ENCODE peak calls at places on chromosomes 13 and 19, in seven cellular contexts. Y is ovary, K is HCT116, B is stomach, V is RWPE1, Q is astrocyte of the cerebellum, Z is GM20000. H is an unnamed sample.

GRCh38 chr13:46796129-46796514 is 839 bp downstream of the ESD start:
- DNase-seq in V (no peak), B (no peak), Y (no peak), K (no peak), Q (no peak), Z (no peak), H (no peak)

GRCh38 chr13:23610187-23610576 is 40.0 kb downstream of the TNFRSF19 start:
- DNase-seq in B (no peak), V (no peak), Y (no peak), Q (no peak), Z (no peak), K (no peak), H (no peak)

GRCh38 chr13:111966969-111967368 is 100.0 kb upstream of the SOX1 start:
- DNase-seq in Y (no peak), B (no peak), K (no peak), V (no peak), Q (no peak), Z (no peak), H (no peak)

GRCh38 chr13:113407103-113407530 is 43.2 kb upstream of the GRTP1 start:
- DNase-seq in Y (no peak), B (no peak), K (no peak), V (no peak), Q (no peak), Z (no peak), H (no peak)

GRCh38 chr19:8085606-8086464 is 33.3 kb downstream of the CCL25 start:
- DNase-seq in V (peak; percentile 36), Y (no peak), K (no peak), B (no peak), Z (no peak), Q (no peak), H (peak; percentile 31)

GRCh38 chr13:32639502-32640105 is 53.4 kb downstream of the PDS5B start:
- DNase-seq in B (peak; percentile 54), Z (peak; percentile 38), V (peak; percentile 31), Y (peak; percentile 46), Q (peak; percentile 49), K (peak; percentile 43), H (peak; percentile 21)

GRCh38 chr13:71218960-71219359 is 648.0 kb downstream of the DACH1 start:
- DNase-seq in V (no peak), Y (no peak), Z (no peak), Q (no peak), B (no peak), K (no peak), H (no peak)

GRCh38 chr13:30418075-30418715 is 4.1 kb upstream of the UBE2L5 start:
- DNase-seq in B (no peak), K (no peak), V (no peak), Q (no peak), Y (no peak), Z (no peak), H (no peak)

GRCh38 chr19:12365094-12365371 is 450 bp downstream of the ZNF442 start:
- DNase-seq in Q (no peak), V (peak; percentile 35), Y (no peak), Z (peak; percentile 59), B (peak; percentile 30), K (no peak), H (no peak)

GRCh38 chr19:12786149-12786870 is 5.0 kb upstream of the JUNB start:
- DNase-seq in Q (no peak), K (no peak), Z (peak; percentile 15), Y (no peak), B (peak; percentile 95), V (peak; percentile 20), H (no peak)

GRCh38 chr13:20462921-20463320 is 62.7 kb downstream of the CRYL1 start:
- DNase-seq in Q (no peak), K (no peak), V (no peak), Y (no peak), B (no peak), Z (no peak), H (no peak)

GRCh38 chr19:2461751-2462634 is 5.2 kb upstream of the LMNB2 start:
- DNase-seq in K (peak; percentile 60), V (peak; percentile 41), Y (peak; percentile 60), B (peak; percentile 34), Z (peak; percentile 90), Q (no peak), H (peak; percentile 63)

GRCh38 chr13:64688893-64689677 is 2541.1 kb downstream of the PCDH9 start:
- DNase-seq in V (peak; percentile 16), Q (no peak), K (no peak), Z (no peak), Y (no peak), B (no peak), H (no peak)

GRCh38 chr13:112959206-112959605 is 9.8 kb upstream of the MCF2L start:
- DNase-seq in Q (no peak), Y (peak; percentile 17), K (no peak), V (no peak), Z (no peak), B (no peak), H (no peak)

GRCh38 chr19:3024870-3025515 is 4.1 kb downstream of the TLE2 start:
- DNase-seq in K (no peak), B (no peak), Z (no peak), Q (no peak), V (no peak), Y (no peak), H (no peak)

GRCh38 chr13:75055296-75055695 is 426.7 kb downstream of the TBC1D4 start:
- DNase-seq in B (no peak), Z (no peak), V (no peak), K (no peak), Q (no peak), Y (no peak), H (no peak)

GRCh38 chr13:26422036-26422435 is 135.4 kb upstream of the WASF3 start:
- DNase-seq in Y (no peak), K (no peak), Z (no peak), Q (no peak), B (no peak), V (no peak), H (no peak)

GRCh38 chr13:31880849-31881494 is 141.6 kb downstream of the RXFP2 start:
- DNase-seq in B (no peak), Y (no peak), V (no peak), Z (no peak), Q (no peak), K (no peak), H (no peak)

GRCh38 chr19:1590641-1591397 is 1.8 kb downstream of the MBD3 start:
- DNase-seq in Z (peak; percentile 79), Y (no peak), V (no peak), K (no peak), Q (no peak), B (no peak), H (no peak)

GRCh38 chr13:87788363-87788762 is 117.2 kb downstream of the SLITRK5 start:
- DNase-seq in Z (no peak), Q (no peak), K (no peak), Y (no peak), B (no peak), V (no peak), H (no peak)

GRCh38 chr19:58469241-58470013 is 2.5 kb downstream of the ZNF324 start:
- DNase-seq in B (no peak), Q (no peak), V (no peak), K (no peak), Z (no peak), Y (no peak), H (no peak)

GRCh38 chr13:111251646-111252448 is 68.6 kb upstream of the TEX29 start:
- DNase-seq in Q (no peak), K (no peak), V (no peak), Y (no peak), Z (no peak), B (no peak), H (no peak)

GRCh38 chr13:56352356-56352755 is 788.4 kb upstream of the PRR20A start:
- DNase-seq in B (no peak), V (peak; percentile 14), Q (no peak), K (no peak), Y (no peak), Z (no peak), H (no peak)

GRCh38 chr13:30998548-30999140 is 66.2 kb downstream of the TEX26 start:
- DNase-seq in V (no peak), K (no peak), Y (no peak), Z (no peak), B (no peak), Q (peak; percentile 38), H (no peak)

GRCh38 chr13:50598338-50598737 is 245.2 kb downstream of the DLEU7 start:
- DNase-seq in Q (no peak), Y (no peak), Z (no peak), K (no peak), V (no peak), B (no peak), H (no peak)

GRCh38 chr13:32824671-32825070 is 191.6 kb upstream of the KL start:
- DNase-seq in V (peak; percentile 73), B (no peak), Z (no peak), K (peak; percentile 64), Y (no peak), Q (peak; percentile 62), H (no peak)

GRCh38 chr19:49017666-49018351 is 918 bp upstream of the LHB start:
- DNase-seq in V (no peak), K (peak; percentile 60), B (peak; percentile 53), Q (no peak), Z (peak; percentile 88), Y (peak; percentile 54), H (peak; percentile 70)
- TF ChIP-seq CTCF in V (peak; percentile 71), K (peak; percentile 47), B (no peak), Q (peak; percentile 42), Z (peak; percentile 48), Y (no peak), H (peak; percentile 46)

GRCh38 chr19:36378625-36379509 is at the start of gene ZFP14:
- DNase-seq in Z (peak; percentile 98), B (peak; percentile 93), Y (peak; percentile 93), K (peak; percentile 87), V (peak; percentile 98), Q (peak; percentile 74), H (peak; percentile 89)
- TF ChIP-seq CTCF in Z (peak; percentile 17), B (no peak), Y (no peak), K (no peak), V (peak; percentile 30), Q (peak; percentile 32), H (no peak)

GRCh38 chr19:5563941-5564612 is 3.7 kb downstream of the TINCR start:
- DNase-seq in Z (no peak), Q (no peak), K (no peak), V (peak; percentile 41), B (no peak), Y (no peak), H (no peak)

GRCh38 chr19:5571777-5572176 is 4.0 kb upstream of the TINCR start:
- DNase-seq in K (no peak), Q (no peak), Y (no peak), Z (no peak), B (no peak), V (no peak), H (no peak)

GRCh38 chr19:5567971-5568407 is 236 bp upstream of the TINCR start:
- DNase-seq in Q (no peak), K (no peak), Z (no peak), Y (no peak), V (no peak), B (no peak), H (no peak)

GRCh38 chr19:5564930-5565329 is 2.8 kb downstream of the TINCR start:
- DNase-seq in V (no peak), Y (no peak), Q (no peak), Z (no peak), K (no peak), B (no peak), H (no peak)

GRCh38 chr19:5567360-5567970 is at the start of gene TINCR:
- DNase-seq in B (no peak), Z (no peak), Y (no peak), Q (no peak), V (no peak), K (no peak), H (peak; percentile 70)
- TF ChIP-seq CTCF in B (no peak), Z (no peak), Y (no peak), Q (no peak), V (no peak), K (peak; percentile 29), H (peak; percentile 26)

GRCh38 chr13:51870616-51871015 is 8.8 kb downstream of the CCDC70 start:
- DNase-seq in K (no peak), Z (no peak), Y (no peak), V (no peak), B (no peak), Q (no peak), H (no peak)
- TF ChIP-seq CTCF in K (no peak), Z (no peak), Y (no peak), V (no peak), B (no peak), Q (no peak), H (no peak)

H was measured in nephron progenitor cell.